ENCODE peak calls at places on chromosomes 3 and 15, in seven cellular contexts. A, Y, C, Z, F, T and I are unnamed samples.

GRCh38 chr15:37733628-37734027 is 200.8 kb upstream of the TMCO5A start:
- DNase-seq in F (no peak), A (no peak), C (no peak), Y (no peak), Z (no peak), T (no peak), I (no peak)

GRCh38 chr3:133933097-133934024 is 37.7 kb upstream of the RAB6B start:
- DNase-seq in C (no peak), Z (no peak), F (no peak), Y (no peak), A (no peak), T (peak; percentile 52), I (no peak)

GRCh38 chr3:196514913-196515621 is at the start of gene SMCO1:
- DNase-seq in T (no peak), C (no peak), A (no peak), F (no peak), Y (no peak), Z (no peak), I (no peak)

GRCh38 chr3:191915717-191916116 is 454.8 kb downstream of the PYDC2 start:
- DNase-seq in A (no peak), T (no peak), Z (no peak), C (no peak), F (no peak), Y (no peak), I (no peak)

GRCh38 chr15:59764775-59765174 is 75.7 kb upstream of the BNIP2 start:
- DNase-seq in A (no peak), T (no peak), C (no peak), F (no peak), Y (no peak), Z (no peak), I (no peak)

GRCh38 chr3:157572559-157573270 is 69.5 kb upstream of the VEPH1 start:
- DNase-seq in T (no peak), C (no peak), A (peak; percentile 12), Y (no peak), Z (peak; percentile 34), F (no peak), I (no peak)

GRCh38 chr3:61864886-61865285 is 303.5 kb downstream of the PTPRG start:
- DNase-seq in Y (no peak), A (no peak), F (no peak), T (no peak), Z (no peak), C (no peak), I (no peak)

GRCh38 chr3:65978116-65978515 is 60.6 kb downstream of the MAGI1 start:
- DNase-seq in Y (no peak), C (no peak), A (no peak), T (no peak), Z (no peak), F (no peak), I (no peak)

GRCh38 chr3:142866841-142867631 is 21.8 kb downstream of the PCOLCE2 start:
- DNase-seq in C (no peak), T (no peak), Z (no peak), A (no peak), F (no peak), Y (no peak), I (no peak)

GRCh38 chr3:45826908-45827307 is 15.0 kb downstream of the LZTFL1 start:
- DNase-seq in C (no peak), T (no peak), A (no peak), F (no peak), Z (no peak), Y (no peak), I (no peak)

GRCh38 chr15:34436956-34437442 is 609 bp downstream of the GOLGA8A start:
- DNase-seq in F (no peak), C (peak; percentile 33), Z (no peak), T (no peak), A (no peak), Y (peak; percentile 28), I (peak; percentile 2)

GRCh38 chr3:153166206-153166605 is 4.2 kb downstream of the RAP2B start:
- DNase-seq in Y (peak; percentile 36), C (no peak), A (no peak), F (no peak), Z (no peak), T (no peak), I (no peak)

GRCh38 chr15:26157081-26157480 is 294.0 kb upstream of the ATP10A start:
- DNase-seq in A (no peak), Y (no peak), T (no peak), Z (no peak), F (no peak), C (no peak), I (no peak)

GRCh38 chr3:135218782-135219181 is 423.7 kb downstream of the EPHB1 start:
- DNase-seq in Y (no peak), T (no peak), A (no peak), F (no peak), Z (no peak), C (no peak), I (no peak)

GRCh38 chr3:8760091-8760490 is 9.3 kb downstream of the OXTR start:
- DNase-seq in F (no peak), T (no peak), A (no peak), Y (no peak), Z (no peak), C (no peak), I (no peak)

GRCh38 chr15:91257755-91258435 is 157.8 kb downstream of the SV2B start:
- DNase-seq in F (no peak), Z (no peak), Y (no peak), A (no peak), C (no peak), T (no peak), I (peak; percentile 48)

GRCh38 chr15:71634820-71635219 is 175.5 kb upstream of the NR2E3 start:
- DNase-seq in F (no peak), A (no peak), Y (no peak), Z (no peak), T (no peak), C (no peak), I (no peak)

GRCh38 chr3:89164774-89165173 is 57.4 kb downstream of the EPHA3 start:
- DNase-seq in A (no peak), C (no peak), Y (no peak), F (no peak), Z (no peak), T (no peak), I (no peak)

GRCh38 chr3:149464706-149465328 is 9.7 kb upstream of the TM4SF4 start:
- DNase-seq in Y (no peak), F (no peak), T (no peak), A (no peak), C (no peak), Z (no peak), I (no peak)

GRCh38 chr3:111764645-111765091 is 94.4 kb upstream of the PHLDB2 start:
- DNase-seq in F (no peak), C (no peak), T (no peak), Z (peak; percentile 46), A (no peak), Y (no peak), I (no peak)

GRCh38 chr15:63405159-63405558 is 23.5 kb upstream of the CA12 start:
- DNase-seq in F (no peak), T (no peak), Y (no peak), A (no peak), Z (no peak), C (no peak), I (no peak)

GRCh38 chr15:60966316-60966715 is 262.8 kb downstream of the RORA start:
- DNase-seq in A (no peak), T (no peak), Z (no peak), F (no peak), C (no peak), Y (no peak), I (no peak)

GRCh38 chr3:138625707-138626365 is 17.3 kb downstream of the FAIM start:
- DNase-seq in Y (no peak), F (no peak), C (no peak), A (peak; percentile 22), Z (peak; percentile 37), T (no peak), I (no peak)

GRCh38 chr3:125179528-125180240 is 32.9 kb downstream of the SLC12A8 start:
- DNase-seq in Y (no peak), T (no peak), F (no peak), A (no peak), C (no peak), Z (no peak), I (no peak)

GRCh38 chr3:72438072-72438471 is 410.2 kb downstream of the SHQ1 start:
- DNase-seq in Z (no peak), A (no peak), C (no peak), T (no peak), F (no peak), Y (no peak), I (no peak)

GRCh38 chr3:157858821-157859220 is 247.4 kb downstream of the SHOX2 start:
- DNase-seq in A (no peak), F (no peak), Y (no peak), T (no peak), C (no peak), Z (no peak), I (no peak)

GRCh38 chr3:39644176-39644575 is 165.2 kb upstream of the MYRIP start:
- DNase-seq in F (no peak), Z (peak; percentile 80), Y (no peak), A (no peak), T (no peak), C (no peak), I (no peak)

GRCh38 chr3:114506622-114507300 is 212.9 kb downstream of the TIGIT start:
- DNase-seq in T (no peak), Z (no peak), F (no peak), Y (no peak), A (no peak), C (no peak), I (no peak)

GRCh38 chr3:133282239-133282638 is 117.6 kb upstream of the BFSP2 start:
- DNase-seq in A (no peak), Z (no peak), C (no peak), T (no peak), F (no peak), Y (no peak), I (no peak)

GRCh38 chr15:49815937-49816336 is 195.1 kb downstream of the DTWD1 start:
- DNase-seq in Z (peak; percentile 77), A (no peak), C (peak; percentile 15), Y (no peak), F (no peak), T (no peak), I (peak; percentile 73)

GRCh38 chr15:31465083-31465955 is 138.7 kb downstream of the KLF13 start:
- DNase-seq in T (peak; percentile 53), F (no peak), C (no peak), A (no peak), Z (no peak), Y (no peak), I (no peak)

GRCh38 chr3:104437131-104437750 is 929.5 kb upstream of the ALCAM start:
- DNase-seq in Y (no peak), F (no peak), C (no peak), A (no peak), Z (peak; percentile 50), T (no peak), I (no peak)

GRCh38 chr3:116863842-116864626 is 154.5 kb downstream of the TUSC7 start:
- DNase-seq in F (no peak), A (no peak), C (no peak), T (no peak), Z (peak; percentile 45), Y (no peak), I (no peak)

GRCh38 chr15:73617910-73618309 is 15.3 kb downstream of the NPTN start:
- DNase-seq in Y (no peak), Z (no peak), T (no peak), C (no peak), A (no peak), F (no peak), I (no peak)

GRCh38 chr3:11379824-11380281 is 107.7 kb downstream of the ATG7 start:
- DNase-seq in F (no peak), Z (no peak), Y (no peak), C (no peak), A (no peak), T (no peak), I (no peak)

GRCh38 chr3:168847293-168847883 is 751.7 kb upstream of the GOLIM4 start:
- DNase-seq in C (no peak), T (no peak), Z (peak; percentile 23), Y (no peak), A (peak; percentile 3), F (no peak), I (peak; percentile 1)

GRCh38 chr15:63514533-63514943 is 10.1 kb downstream of the USP3 start:
- DNase-seq in Y (no peak), C (no peak), A (no peak), F (peak; percentile 58), T (no peak), Z (peak; percentile 68), I (no peak)

GRCh38 chr3:5231067-5231466 is 43.6 kb downstream of the EDEM1 start:
- DNase-seq in C (no peak), A (no peak), Z (no peak), Y (no peak), F (no peak), T (no peak), I (no peak)